ENCODE peak calls at places on chromosomes 13 and 19, in six cellular contexts. S, I, B, M, P and C are unnamed samples.
A peak's percentile ranks its signal among the peaks of the same experiment; 100 is the strongest.

GRCh38 chr19:16825312-16826168 is 3.7 kb upstream of the SIN3B start:
- DNase-seq in S (peak; percentile 46), I (peak; percentile 68), B (peak; percentile 26), M (no peak), P (peak; percentile 69), C (peak; percentile 77)

GRCh38 chr13:33828431-33829129 is 10.6 kb downstream of the RFC3 start:
- DNase-seq in S (no peak), I (no peak), B (no peak), M (no peak), P (no peak), C (no peak)

GRCh38 chr13:44768233-44768632 is 192.1 kb upstream of the TSC22D1 start:
- DNase-seq in S (no peak), I (peak; percentile 48), B (no peak), M (no peak), P (no peak), C (no peak)

GRCh38 chr19:35714601-35715354 is 3.0 kb upstream of the KMT2B start:
- DNase-seq in S (no peak), I (no peak), B (peak; percentile 42), M (no peak), P (no peak), C (peak; percentile 61)

GRCh38 chr13:37313383-37313782 is 207.9 kb upstream of the CSNK1A1L start:
- DNase-seq in S (no peak), I (peak; percentile 98), B (no peak), M (no peak), P (peak; percentile 73), C (no peak)

GRCh38 chr13:111323950-111324651 is 3.7 kb downstream of the TEX29 start:
- DNase-seq in S (no peak), I (no peak), B (no peak), M (no peak), P (no peak), C (no peak)

GRCh38 chr13:35127466-35127865 is 185.4 kb downstream of the NBEA start:
- DNase-seq in S (no peak), I (no peak), B (no peak), M (no peak), P (no peak), C (no peak)

GRCh38 chr13:33152389-33152788 is 133.2 kb downstream of the STARD13 start:
- DNase-seq in S (no peak), I (no peak), B (no peak), M (no peak), P (no peak), C (no peak)

GRCh38 chr13:105513448-105513847 is 1022.0 kb downstream of the EFNB2 start:
- DNase-seq in S (no peak), I (no peak), B (peak; percentile 7), M (no peak), P (no peak), C (no peak)

GRCh38 chr13:105627270-105627669 is 908.2 kb downstream of the EFNB2 start:
- DNase-seq in S (no peak), I (peak; percentile 59), B (no peak), M (no peak), P (no peak), C (no peak)

GRCh38 chr13:42001580-42001979 is 40.7 kb upstream of the VWA8 start:
- DNase-seq in S (no peak), I (peak; percentile 89), B (peak; percentile 3), M (no peak), P (peak; percentile 4), C (peak; percentile 34)

GRCh38 chr13:59771272-59771671 is 392.5 kb downstream of the DIAPH3 start:
- DNase-seq in S (no peak), I (no peak), B (peak; percentile 20), M (no peak), P (no peak), C (no peak)

GRCh38 chr13:108352599-108352998 is 83.1 kb downstream of the TNFSF13B start:
- DNase-seq in S (no peak), I (no peak), B (no peak), M (no peak), P (no peak), C (no peak)

GRCh38 chr19:9801976-9802375 is 16.9 kb downstream of the FBXL12 start:
- DNase-seq in S (no peak), I (no peak), B (no peak), M (no peak), P (no peak), C (peak; percentile 45)

GRCh38 chr13:112481458-112481857 is 105.3 kb downstream of the SPACA7 start:
- DNase-seq in S (no peak), I (no peak), B (no peak), M (no peak), P (no peak), C (no peak)

GRCh38 chr19:38057954-38058690 is 151.1 kb downstream of the SIPA1L3 start:
- DNase-seq in S (peak; percentile 46), I (no peak), B (no peak), M (no peak), P (no peak), C (no peak)

GRCh38 chr19:51546650-51547396 is 15.4 kb upstream of the SIGLEC6 start:
- DNase-seq in S (no peak), I (no peak), B (no peak), M (no peak), P (no peak), C (no peak)

GRCh38 chr13:50676602-50677001 is 166.9 kb downstream of the DLEU7 start:
- DNase-seq in S (no peak), I (peak; percentile 75), B (no peak), M (no peak), P (no peak), C (peak; percentile 89)

GRCh38 chr19:40321076-40321475 is 27.1 kb downstream of the C19orf47 start:
- DNase-seq in S (no peak), I (no peak), B (no peak), M (no peak), P (no peak), C (no peak)

GRCh38 chr19:39097299-39097698 is 13.1 kb downstream of the ACP7 start:
- DNase-seq in S (no peak), I (no peak), B (no peak), M (no peak), P (no peak), C (no peak)

GRCh38 chr19:14381689-14382474 is 638 bp downstream of the ADGRE5 start:
- DNase-seq in S (no peak), I (peak; percentile 25), B (no peak), M (no peak), P (no peak), C (peak; percentile 74)

GRCh38 chr19:12754465-12755196 is 3.0 kb downstream of the BEST2 start:
- DNase-seq in S (no peak), I (no peak), B (no peak), M (no peak), P (no peak), C (no peak)

GRCh38 chr19:12749938-12750521 is 1.6 kb upstream of the BEST2 start:
- DNase-seq in S (no peak), I (peak; percentile 79), B (no peak), M (no peak), P (no peak), C (no peak)

GRCh38 chr19:12750851-12751250 is 740 bp upstream of the BEST2 start:
- DNase-seq in S (no peak), I (peak; percentile 56), B (no peak), M (no peak), P (no peak), C (no peak)

GRCh38 chr19:12751635-12752034 is at the start of gene BEST2:
- DNase-seq in S (no peak), I (no peak), B (no peak), M (no peak), P (no peak), C (no peak)

DNA sequence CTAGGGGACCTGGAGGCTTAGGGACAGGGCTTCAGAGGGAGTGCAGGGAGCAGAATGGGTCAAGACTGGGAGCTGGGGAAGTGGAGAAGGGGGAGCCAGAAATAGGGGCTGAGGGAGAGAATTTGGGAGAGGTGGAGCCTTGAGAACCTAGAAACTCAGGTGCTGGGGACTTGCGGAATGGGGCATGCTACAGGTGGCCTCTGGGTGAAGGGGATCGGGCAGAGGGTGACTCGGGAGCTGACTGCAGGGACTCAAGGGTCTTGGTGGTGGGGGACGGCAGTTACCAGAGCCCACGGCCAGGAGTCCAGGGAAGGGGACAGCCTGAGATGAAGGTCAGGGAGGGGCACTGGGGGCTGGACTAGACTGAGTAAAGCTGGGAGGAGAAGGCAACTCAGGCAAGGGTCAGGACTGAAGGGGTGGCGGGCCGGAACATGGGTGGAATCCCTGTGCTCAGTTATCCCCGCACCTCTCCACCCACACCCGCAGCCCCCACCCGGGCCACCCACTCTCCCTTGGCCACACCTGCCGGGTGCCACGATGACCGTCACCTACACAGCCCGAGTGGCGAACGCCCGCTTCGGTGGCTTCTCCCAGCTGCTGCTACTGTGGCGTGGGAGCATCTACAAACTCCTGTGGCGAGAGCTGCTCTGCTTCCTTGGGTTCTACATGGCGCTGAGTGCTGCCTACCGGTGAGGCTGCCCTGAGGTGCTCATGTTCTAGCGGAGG is 628 bp downstream of the BEST2 start:
- DNase-seq in S (no peak), I (no peak), B (no peak), M (no peak), P (no peak), C (no peak)
- H3K4me3 ChIP-seq in S (no peak overlapping the region), I (no peak overlapping the region), B (no peak overlapping the region), M (no peak overlapping the region), P (no peak overlapping the region), C (no peak overlapping the region)

GRCh38 chr13:100230813-100231575 is 142.1 kb downstream of the PCCA start:
- DNase-seq in S (no peak), I (no peak), B (peak; percentile 23), M (no peak), P (no peak), C (no peak)
- H3K4me3 ChIP-seq in S (no peak overlapping the region), I (no peak overlapping the region), B (no peak overlapping the region), M (no peak overlapping the region), P (no peak overlapping the region), C (no peak overlapping the region)

DNA sequence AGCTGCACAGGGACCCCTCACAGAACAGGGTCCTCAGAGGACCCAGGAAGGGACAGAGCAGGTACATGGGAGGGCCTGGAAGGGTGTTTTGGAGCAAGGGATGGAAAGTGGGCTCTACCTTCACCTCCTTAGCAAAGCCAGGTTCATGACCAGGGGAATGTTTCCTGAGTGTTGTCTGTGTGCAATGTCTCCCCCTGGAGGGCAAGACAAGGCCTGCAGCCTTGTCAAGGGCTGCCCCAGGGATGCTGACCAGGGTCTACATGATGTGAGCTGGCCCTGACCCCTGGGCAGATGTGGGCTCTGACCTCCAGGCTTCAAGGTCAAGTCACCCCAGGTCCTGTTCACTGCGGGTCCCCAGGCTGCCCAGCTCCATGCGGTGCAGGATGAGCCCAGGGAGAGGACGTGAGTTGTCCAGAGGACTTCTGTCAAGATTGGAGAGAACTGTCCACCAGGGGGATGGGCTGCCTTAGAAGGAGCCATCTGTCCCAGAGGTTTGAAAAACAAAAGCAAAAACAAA is 1.0 kb upstream of the CEACAM1 start:
- DNase-seq in S (peak; percentile 71), I (peak; percentile 58), B (peak; percentile 48), M (peak; percentile 41), P (peak; percentile 12), C (peak; percentile 82)
- H3K4me3 ChIP-seq in S (no peak overlapping the region), I (no peak overlapping the region), B (no peak overlapping the region), M (no peak overlapping the region), P (no peak overlapping the region), C (no peak overlapping the region)

GRCh38 chr19:3881272-3882040 is 971 bp downstream of the ATCAY start:
- DNase-seq in S (no peak), I (no peak), B (peak; percentile 52), M (no peak), P (no peak), C (peak; percentile 71)
- H3K4me3 ChIP-seq in S (no peak overlapping the region), I (no peak overlapping the region), B (peak overlapping the region; percentile 83), M (peak overlapping the region; percentile 81), P (no peak overlapping the region), C (peak overlapping the region; percentile 9)

DNA sequence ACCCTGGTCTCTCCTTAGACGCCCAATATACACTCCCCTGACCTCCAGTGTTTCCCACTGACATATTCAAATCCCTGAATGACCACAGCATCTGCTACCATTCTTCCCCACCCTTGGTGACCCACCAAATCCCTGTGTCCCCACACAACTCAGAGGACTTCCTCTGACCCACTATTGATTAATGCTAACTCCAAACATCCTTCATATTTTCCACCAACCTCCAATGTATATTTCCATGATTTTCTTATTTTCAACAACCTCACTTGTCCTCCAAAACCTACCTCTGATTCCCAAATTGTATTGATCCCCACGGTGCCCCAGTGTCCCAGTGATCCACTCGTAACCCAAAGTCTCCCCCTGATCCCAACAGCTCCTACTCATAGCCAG is 526 bp upstream of the DMWD start:
- DNase-seq in S (no peak), I (no peak), B (no peak), M (no peak), P (no peak), C (no peak)
- H3K4me3 ChIP-seq in S (no peak overlapping the region), I (no peak overlapping the region), B (no peak overlapping the region), M (no peak overlapping the region), P (no peak overlapping the region), C (no peak overlapping the region)